ENCODE peak calls at places on chromosomes 5 and 9, in four cellular contexts. C is choroid plexus epithelial cell, F is lung, Q is stomach. K is an unnamed sample.

GRCh38 chr9:73176450-73176875 is 24.8 kb downstream of the ANXA1 start:
- DNase-seq in C (no peak), Q (no peak), F (no peak), K (peak; percentile 79)

GRCh38 chr9:618478-618877 is 223.0 kb upstream of the DMRT1 start:
- DNase-seq in Q (no peak), F (no peak), C (peak; percentile 57), K (peak; percentile 71)

GRCh38 chr5:14009575-14009974 is 65.1 kb upstream of the DNAH5 start:
- DNase-seq in C (no peak), Q (no peak), F (no peak), K (no peak)

GRCh38 chr5:158502686-158503085 is 597.0 kb downstream of the EBF1 start:
- DNase-seq in F (no peak), Q (no peak), C (no peak), K (no peak)

GRCh38 chr5:65334077-65334476 is 147.6 kb downstream of the ADAMTS6 start:
- DNase-seq in Q (peak; percentile 29), F (peak; percentile 49), C (no peak), K (peak; percentile 87)

GRCh38 chr9:137027369-137028012 is 546 bp downstream of the ABCA2 start:
- DNase-seq in Q (no peak), C (no peak), F (no peak), K (no peak)

GRCh38 chr5:81165493-81166119 is 67.5 kb upstream of the CKMT2 start:
- DNase-seq in Q (no peak), C (peak; percentile 87), F (peak; percentile 59), K (peak; percentile 71)

GRCh38 chr9:125932012-125932411 is 184.8 kb downstream of the PBX3 start:
- DNase-seq in F (peak; percentile 46), Q (no peak), C (peak; percentile 96), K (peak; percentile 99)

GRCh38 chr9:125190371-125190801 is 783 bp upstream of the PPP6C start:
- DNase-seq in F (no peak), C (peak; percentile 13), Q (no peak), K (no peak)

GRCh38 chr9:136886610-136887597 is 588 bp downstream of the TRAF2 start:
- DNase-seq in C (peak; percentile 29), F (no peak), Q (no peak), K (no peak)

GRCh38 chr5:151058891-151059611 is 21.8 kb downstream of the TNIP1 start:
- DNase-seq in F (no peak), C (no peak), Q (no peak), K (no peak)

GRCh38 chr5:35771321-35771720 is 85.4 kb upstream of the IL7R start:
- DNase-seq in F (no peak), C (peak; percentile 95), Q (no peak), K (peak; percentile 95)

GRCh38 chr5:170265527-170265926 is 32.0 kb downstream of the LCP2 start:
- DNase-seq in F (no peak), C (peak; percentile 22), Q (no peak), K (no peak)

GRCh38 chr9:87442451-87442850 is 55.2 kb upstream of the DAPK1 start:
- DNase-seq in Q (no peak), C (no peak), F (no peak), K (no peak)

GRCh38 chr9:2255128-2255527 is 240.0 kb downstream of the SMARCA2 start:
- DNase-seq in F (no peak), C (no peak), Q (no peak), K (no peak)

GRCh38 chr5:133539818-133540217 is 72.5 kb downstream of the FSTL4 start:
- DNase-seq in C (no peak), Q (no peak), F (no peak), K (no peak)

GRCh38 chr9:4235951-4236804 is 63.7 kb downstream of the GLIS3 start:
- DNase-seq in C (peak; percentile 80), F (no peak), Q (no peak), K (peak; percentile 82)

GRCh38 chr5:168314735-168315411 is 23.4 kb downstream of the WWC1 start:
- DNase-seq in C (peak; percentile 67), Q (peak; percentile 93), F (peak; percentile 85), K (peak; percentile 97)

GRCh38 chr5:123083298-123083697 is 5.7 kb upstream of the PRDM6 start:
- DNase-seq in C (no peak), Q (no peak), F (no peak), K (no peak)

GRCh38 chr9:119009253-119009652 is 360.0 kb downstream of the BRINP1 start:
- DNase-seq in C (no peak), Q (no peak), F (no peak), K (peak; percentile 14)

GRCh38 chr9:69193685-69194032 is 19.6 kb downstream of the TJP2 start:
- DNase-seq in C (no peak), Q (no peak), F (no peak), K (no peak)

GRCh38 chr9:71001780-71002386 is 119.5 kb downstream of the TRPM3 start:
- DNase-seq in C (peak; percentile 53), Q (peak; percentile 49), F (peak; percentile 32), K (peak; percentile 56)
- TF ChIP-seq CTCF in C (peak; percentile 78), Q (no peak), F (no peak), K (peak; percentile 81)

GRCh38 chr9:18786196-18786595 is 246.8 kb downstream of the SAXO1 start:
- DNase-seq in Q (no peak), C (no peak), F (no peak), K (no peak)
- H3K4me3 ChIP-seq in Q (no peak overlapping the region), C (no peak overlapping the region), F (no peak overlapping the region), K (no peak overlapping the region)

GRCh38 chr9:85716031-85716877 is 25.5 kb downstream of the AGTPBP1 start:
- DNase-seq in F (no peak), Q (no peak), C (no peak), K (peak; percentile 7)
- TF ChIP-seq CTCF in F (no peak), Q (no peak), C (no peak), K (no peak)

DNA sequence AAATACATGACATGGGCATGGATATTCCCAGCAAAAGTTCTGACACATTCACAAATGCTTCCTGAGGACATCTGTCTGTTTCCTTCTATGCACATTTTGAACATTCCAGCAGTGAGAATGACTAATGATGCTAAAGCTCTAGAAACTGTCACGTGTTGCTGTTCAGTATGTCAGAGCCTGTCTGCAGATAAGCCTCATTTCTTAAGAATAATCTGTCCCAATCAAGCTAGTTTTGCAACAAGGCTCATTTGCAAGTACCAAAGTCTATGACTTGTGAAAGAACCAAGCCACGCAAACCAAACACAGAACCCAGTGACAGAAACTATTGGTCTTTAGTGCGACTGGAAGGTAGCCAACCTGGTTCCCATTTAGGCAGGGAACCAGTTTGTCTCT is 178.5 kb downstream of the C9orf152 start:
- DNase-seq in F (peak; percentile 45), Q (no peak), C (peak; percentile 98), K (peak; percentile 96)
- H3K4me3 ChIP-seq in F (no peak overlapping the region), Q (no peak overlapping the region), C (no peak overlapping the region), K (no peak overlapping the region)

GRCh38 chr9:9003184-9003583 is 1203.6 kb upstream of the DMAC1 start:
- DNase-seq in Q (no peak), C (peak; percentile 4), F (no peak), K (peak; percentile 12)

DNA sequence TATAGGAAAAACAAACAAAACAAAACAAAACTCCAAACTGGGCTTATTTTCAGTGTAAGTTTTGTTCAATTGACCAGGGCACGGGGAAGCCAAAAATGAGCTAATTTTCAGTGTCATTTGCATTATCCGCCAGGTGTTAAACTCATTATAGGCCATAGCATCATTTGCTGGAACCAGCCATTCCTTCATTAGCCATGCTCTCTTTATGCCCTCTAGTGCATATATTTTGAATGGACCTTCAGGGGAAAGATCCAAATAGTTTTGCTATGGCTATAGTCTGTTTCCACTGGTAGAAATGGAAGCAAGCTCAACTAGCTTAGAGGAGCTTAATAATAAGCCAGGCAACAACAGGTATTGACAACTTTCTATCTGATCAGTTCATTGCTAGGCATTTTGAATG is 1205.3 kb upstream of the DMAC1 start:
- DNase-seq in F (no peak), Q (no peak), C (no peak), K (no peak)
- TF ChIP-seq CTCF in F (no peak), Q (no peak), C (no peak), K (no peak)

DNA sequence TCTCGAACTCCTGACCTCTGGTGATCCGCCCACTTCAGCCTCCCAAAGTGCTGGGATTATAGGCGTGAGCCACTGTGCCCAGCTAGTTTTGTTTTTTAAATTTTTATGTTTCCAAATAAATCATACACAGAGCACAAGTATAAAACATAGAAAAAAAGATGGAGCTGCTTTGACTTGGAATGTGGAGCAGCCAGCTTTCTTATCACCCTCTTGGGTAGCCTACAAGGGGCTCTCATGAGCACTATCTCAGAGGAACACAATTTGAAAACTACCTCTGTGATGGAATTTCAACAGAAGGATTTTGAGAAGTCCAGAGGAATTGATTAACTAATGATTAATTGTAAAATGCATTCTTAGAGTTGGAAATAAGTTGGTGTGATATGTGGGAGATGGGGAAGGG is 45.9 kb downstream of the NSD1 start:
- DNase-seq in Q (no peak), C (no peak), F (no peak), K (no peak)
- H3K4me3 ChIP-seq in Q (no peak overlapping the region), C (no peak overlapping the region), F (no peak overlapping the region), K (no peak overlapping the region)